ENCODE peak calls at places on chromosomes 7 and 10, in seven cellular contexts. One of them, this sample, is unnamed.
A peak's percentile ranks its signal among the peaks of the same experiment; 100 is the strongest.

GRCh38 chr10:32142646-32143045 is 86.4 kb upstream of the KIF5B start:
- DNase-seq in stimulated activated naive B cell treated with anti-CD40 and anti-IgM and Interleukin-4, amounts not matched to agents 10 μg/mL and 1 μg/mL and 100 μg/mL, for 72 hours: no peak
- DNase-seq in endothelial cell: no peak
- DNase-seq in activated naive CD8-positive, alpha-beta T cell treated with anti-CD3 and anti-CD28 coated beads, Interleukin-2, amount 50 U/mL, for 24 hours: no peak
- DNase-seq in transverse colon: no peak
- DNase-seq in GM03348: peak; percentile 25
- DNase-seq in RCC 7860: no peak
- DNase-seq in this sample: no peak

GRCh38 chr10:132142396-132143161 is 44.2 kb upstream of the DPYSL4 start:
- DNase-seq in stimulated activated naive B cell treated with anti-CD40 and anti-IgM and Interleukin-4, amounts not matched to agents 10 μg/mL and 1 μg/mL and 100 μg/mL, for 72 hours: no peak
- DNase-seq in endothelial cell: peak; percentile 73
- DNase-seq in activated naive CD8-positive, alpha-beta T cell treated with anti-CD3 and anti-CD28 coated beads, Interleukin-2, amount 50 U/mL, for 24 hours: peak; percentile 61
- DNase-seq in transverse colon: peak; percentile 27
- DNase-seq in GM03348: peak; percentile 90
- DNase-seq in RCC 7860: no peak
- DNase-seq in this sample: peak; percentile 69

GRCh38 chr10:35783305-35783838 is 141.3 kb upstream of the FZD8 start:
- DNase-seq in stimulated activated naive B cell treated with anti-CD40 and anti-IgM and Interleukin-4, amounts not matched to agents 10 μg/mL and 1 μg/mL and 100 μg/mL, for 72 hours: no peak
- DNase-seq in endothelial cell: no peak
- DNase-seq in activated naive CD8-positive, alpha-beta T cell treated with anti-CD3 and anti-CD28 coated beads, Interleukin-2, amount 50 U/mL, for 24 hours: no peak
- DNase-seq in transverse colon: no peak
- DNase-seq in GM03348: peak; percentile 21
- DNase-seq in RCC 7860: peak; percentile 69
- DNase-seq in this sample: no peak

GRCh38 chr7:28697898-28698563 is 260.1 kb downstream of the TRIL start:
- DNase-seq in stimulated activated naive B cell treated with anti-CD40 and anti-IgM and Interleukin-4, amounts not matched to agents 10 μg/mL and 1 μg/mL and 100 μg/mL, for 72 hours: no peak
- DNase-seq in endothelial cell: no peak
- DNase-seq in activated naive CD8-positive, alpha-beta T cell treated with anti-CD3 and anti-CD28 coated beads, Interleukin-2, amount 50 U/mL, for 24 hours: no peak
- DNase-seq in transverse colon: no peak
- DNase-seq in GM03348: peak; percentile 22
- DNase-seq in RCC 7860: no peak
- DNase-seq in this sample: no peak

GRCh38 chr10:78357027-78357672 is 323.5 kb downstream of the RPS24 start:
- DNase-seq in stimulated activated naive B cell treated with anti-CD40 and anti-IgM and Interleukin-4, amounts not matched to agents 10 μg/mL and 1 μg/mL and 100 μg/mL, for 72 hours: no peak
- DNase-seq in endothelial cell: no peak
- DNase-seq in activated naive CD8-positive, alpha-beta T cell treated with anti-CD3 and anti-CD28 coated beads, Interleukin-2, amount 50 U/mL, for 24 hours: no peak
- DNase-seq in transverse colon: no peak
- DNase-seq in GM03348: peak; percentile 47
- DNase-seq in RCC 7860: no peak
- DNase-seq in this sample: no peak

GRCh38 chr7:1059200-1060091 is 15.1 kb downstream of the GPR146 start:
- DNase-seq in stimulated activated naive B cell treated with anti-CD40 and anti-IgM and Interleukin-4, amounts not matched to agents 10 μg/mL and 1 μg/mL and 100 μg/mL, for 72 hours: no peak
- DNase-seq in endothelial cell: peak; percentile 62
- DNase-seq in activated naive CD8-positive, alpha-beta T cell treated with anti-CD3 and anti-CD28 coated beads, Interleukin-2, amount 50 U/mL, for 24 hours: no peak
- DNase-seq in transverse colon: peak; percentile 56
- DNase-seq in GM03348: no peak
- DNase-seq in RCC 7860: no peak
- DNase-seq in this sample: no peak

GRCh38 chr7:5574770-5575269 is 151.2 kb upstream of the TNRC18 start:
- DNase-seq in stimulated activated naive B cell treated with anti-CD40 and anti-IgM and Interleukin-4, amounts not matched to agents 10 μg/mL and 1 μg/mL and 100 μg/mL, for 72 hours: no peak
- DNase-seq in endothelial cell: peak; percentile 74
- DNase-seq in activated naive CD8-positive, alpha-beta T cell treated with anti-CD3 and anti-CD28 coated beads, Interleukin-2, amount 50 U/mL, for 24 hours: no peak
- DNase-seq in transverse colon: no peak
- DNase-seq in GM03348: no peak
- DNase-seq in RCC 7860: no peak
- DNase-seq in this sample: no peak

GRCh38 chr7:5514440-5515035 is 90.9 kb upstream of the TNRC18 start:
- DNase-seq in stimulated activated naive B cell treated with anti-CD40 and anti-IgM and Interleukin-4, amounts not matched to agents 10 μg/mL and 1 μg/mL and 100 μg/mL, for 72 hours: no peak
- DNase-seq in endothelial cell: no peak
- DNase-seq in activated naive CD8-positive, alpha-beta T cell treated with anti-CD3 and anti-CD28 coated beads, Interleukin-2, amount 50 U/mL, for 24 hours: no peak
- DNase-seq in transverse colon: no peak
- DNase-seq in GM03348: no peak
- DNase-seq in RCC 7860: no peak
- DNase-seq in this sample: no peak

GRCh38 chr10:92993671-92994304 is 66.8 kb upstream of the CYP26C1 start:
- DNase-seq in stimulated activated naive B cell treated with anti-CD40 and anti-IgM and Interleukin-4, amounts not matched to agents 10 μg/mL and 1 μg/mL and 100 μg/mL, for 72 hours: no peak
- DNase-seq in endothelial cell: no peak
- DNase-seq in activated naive CD8-positive, alpha-beta T cell treated with anti-CD3 and anti-CD28 coated beads, Interleukin-2, amount 50 U/mL, for 24 hours: no peak
- DNase-seq in transverse colon: no peak
- DNase-seq in GM03348: no peak
- DNase-seq in RCC 7860: no peak
- DNase-seq in this sample: no peak

GRCh38 chr7:150753826-150754603 is 16.8 kb downstream of the GIMAP5 start:
- DNase-seq in stimulated activated naive B cell treated with anti-CD40 and anti-IgM and Interleukin-4, amounts not matched to agents 10 μg/mL and 1 μg/mL and 100 μg/mL, for 72 hours: no peak
- DNase-seq in endothelial cell: no peak
- DNase-seq in activated naive CD8-positive, alpha-beta T cell treated with anti-CD3 and anti-CD28 coated beads, Interleukin-2, amount 50 U/mL, for 24 hours: no peak
- DNase-seq in transverse colon: no peak
- DNase-seq in GM03348: no peak
- DNase-seq in RCC 7860: peak; percentile 34
- DNase-seq in this sample: peak; percentile 39

GRCh38 chr10:117740088-117740487 is 197.5 kb downstream of the EMX2 start:
- DNase-seq in stimulated activated naive B cell treated with anti-CD40 and anti-IgM and Interleukin-4, amounts not matched to agents 10 μg/mL and 1 μg/mL and 100 μg/mL, for 72 hours: no peak
- DNase-seq in endothelial cell: no peak
- DNase-seq in activated naive CD8-positive, alpha-beta T cell treated with anti-CD3 and anti-CD28 coated beads, Interleukin-2, amount 50 U/mL, for 24 hours: no peak
- DNase-seq in transverse colon: no peak
- DNase-seq in GM03348: no peak
- DNase-seq in RCC 7860: no peak
- DNase-seq in this sample: no peak